ENCODE peak calls at places on chromosomes 13 and 19, in four cellular contexts. Q is thoracic aorta, O is tibial artery, L is IMR-90. W is an unnamed sample. For H3K27me3 and H3K36me3, the result is how much of the 10 kb centered on the place peaks cover.

GRCh38 chr13:106302843-106303242 is 232.6 kb downstream of the EFNB2 start:
- DNase-seq in Q (no peak), O (no peak), L (no peak), W (no peak)

GRCh38 chr19:48872884-48873475 is 759 bp downstream of the PPP1R15A start:
- DNase-seq in Q (peak), O (peak), L (peak), W (peak)

GRCh38 chr13:43014162-43014561 is 9.2 kb upstream of the DNAJC15 start:
- DNase-seq in Q (no peak), O (no peak), L (no peak), W (no peak)

GRCh38 chr13:71874490-71874889 is 7.5 kb upstream of the DACH1 start:
- DNase-seq in Q (no peak), O (no peak), L (no peak), W (no peak)

GRCh38 chr13:76222511-76222910 is 586.4 kb downstream of the LMO7 start:
- DNase-seq in Q (no peak), O (no peak), L (peak), W (no peak)

GRCh38 chr13:98033277-98034247 is 80.1 kb downstream of the IPO5 start:
- DNase-seq in Q (no peak), O (no peak), L (peak), W (no peak)

GRCh38 chr13:100540621-100541020 is 48.0 kb downstream of the GGACT start:
- DNase-seq in Q (no peak), O (peak), L (peak), W (no peak)

GRCh38 chr13:30107536-30108136 is 199.7 kb downstream of the KATNAL1 start:
- DNase-seq in Q (no peak), O (no peak), L (peak), W (no peak)

GRCh38 chr19:45370410-45371204 is at the start of gene ERCC2:
- DNase-seq in Q (peak), O (peak), L (peak), W (peak)

GRCh38 chr13:50236898-50237318 is 221.7 kb downstream of the KCNRG start:
- DNase-seq in Q (no peak), O (no peak), L (peak), W (peak)

GRCh38 chr19:33812388-33813330 is 16.0 kb downstream of the KCTD15 start:
- DNase-seq in Q (no peak), O (peak), L (no peak), W (no peak)

GRCh38 chr19:6828306-6828697 is 55.8 kb downstream of the VAV1 start:
- DNase-seq in Q (no peak), O (peak), L (no peak), W (no peak)

GRCh38 chr19:5339950-5340636 is 519 bp downstream of the PTPRS start:
- DNase-seq in Q (no peak), O (no peak), L (no peak), W (no peak)

GRCh38 chr13:103351035-103351828 is 285.0 kb upstream of the SLC10A2 start:
- DNase-seq in Q (no peak), O (no peak), L (no peak), W (no peak)

GRCh38 chr19:33349319-33350289 is 23.9 kb upstream of the CEBPG start:
- DNase-seq in Q (no peak), O (no peak), L (no peak), W (no peak)

GRCh38 chr13:41544824-41545707 is 87.7 kb downstream of the RGCC start:
- DNase-seq in Q (no peak), O (no peak), L (peak), W (no peak)

GRCh38 chr19:33406521-33407139 is 33.1 kb downstream of the CEBPG start:
- DNase-seq in Q (peak), O (peak), L (peak), W (peak)

GRCh38 chr19:12295191-12295590 is 508 bp upstream of the ZNF44 start:
- DNase-seq in Q (no peak), O (no peak), L (no peak), W (no peak)

GRCh38 chr13:24381539-24382265 is 72.3 kb downstream of the C1QTNF9 start:
- DNase-seq in Q (no peak), O (no peak), L (peak), W (no peak)

GRCh38 chr19:54650108-54650666 is 12.6 kb upstream of the LILRB4 start:
- DNase-seq in Q (no peak), O (no peak), L (no peak), W (no peak)

GRCh38 chr13:23707674-23708073 is 137.5 kb downstream of the TNFRSF19 start:
- DNase-seq in Q (no peak), O (no peak), L (peak), W (no peak)

GRCh38 chr19:18776736-18777135 is 14.4 kb downstream of the COMP start:
- DNase-seq in Q (no peak), O (no peak), L (peak), W (no peak)

DNA sequence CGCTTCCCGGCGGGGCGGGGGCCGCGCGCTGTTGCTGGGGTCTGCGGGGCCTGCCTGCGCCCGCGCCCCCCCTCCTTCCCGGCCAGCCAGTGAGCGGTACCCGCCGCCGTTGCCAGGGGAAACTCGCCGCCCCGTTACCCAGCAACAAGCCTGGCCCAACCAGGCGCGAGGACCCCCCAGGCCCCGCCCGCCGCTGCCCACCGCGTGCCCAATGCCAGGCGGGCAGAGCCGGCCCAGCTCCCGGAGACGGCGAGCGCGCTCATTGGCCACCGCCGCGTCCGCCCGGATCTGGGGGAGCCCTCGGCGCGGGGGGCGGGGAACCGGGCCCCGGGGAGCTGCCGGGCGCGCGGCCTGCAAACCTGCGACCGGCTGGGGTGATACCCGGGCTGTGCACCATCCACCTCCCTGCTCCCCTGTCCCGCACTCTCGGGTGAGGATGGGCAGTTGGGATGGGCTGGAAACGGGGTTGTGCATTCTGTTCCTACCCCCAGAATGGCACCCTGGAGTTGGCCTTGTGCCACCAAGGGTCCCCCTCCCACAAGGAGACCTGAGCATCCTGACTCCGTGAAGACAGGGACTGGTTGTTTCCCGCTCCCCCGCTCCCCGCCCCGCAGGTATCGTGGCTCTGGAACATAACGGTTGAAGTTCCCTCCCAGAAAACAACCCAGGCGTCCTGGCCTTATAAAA is 8.8 kb upstream of the BBC3 start:
- DNase-seq in Q (no peak), O (peak), L (peak), W (peak)
- H3K27ac ChIP-seq in Q (no peak), O (no peak), L (no peak), W (no peak)

DNA sequence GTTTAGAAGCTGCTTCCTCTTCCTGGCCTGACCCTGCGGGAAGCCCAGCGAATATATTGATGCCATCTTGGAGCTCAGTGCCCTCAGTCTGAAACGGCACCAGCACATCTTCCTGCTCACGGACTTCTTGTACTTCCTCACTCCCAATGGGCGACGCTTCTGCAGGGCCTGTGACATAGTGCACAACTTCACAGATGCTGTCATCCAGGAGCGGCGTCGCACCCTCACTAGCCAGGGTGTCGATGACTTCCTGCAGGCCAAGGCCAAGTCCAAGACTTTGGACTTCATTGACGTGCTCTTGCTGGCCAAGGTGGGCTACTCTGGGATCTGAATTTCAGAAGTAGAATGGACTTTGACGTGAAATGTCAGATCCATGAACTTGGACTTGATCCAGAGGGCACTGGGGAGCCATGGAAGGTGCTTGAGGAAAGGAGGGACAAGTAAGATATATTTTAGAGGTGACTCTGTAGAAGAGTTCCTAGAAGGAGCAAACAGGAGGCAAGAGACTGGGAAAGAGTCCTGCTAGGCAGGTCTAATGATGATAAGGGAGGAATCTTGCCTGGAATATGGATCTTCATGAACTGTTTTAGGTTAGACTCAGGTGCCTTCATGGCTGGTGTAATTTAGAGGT is 38.4 kb upstream of the CYP4F8 start:
- DNase-seq in Q (no peak), O (no peak), L (no peak), W (no peak)
- H3K27me3 ChIP-seq in Q (under half), O (under half), L (under half), W (under half)

GRCh38 chr19:2191456-2191931 is 27.8 kb downstream of the DOT1L start:
- DNase-seq in Q (no peak), O (no peak), L (no peak), W (no peak)
- H3K36me3 ChIP-seq in Q (under half), O (half or more), L (half or more), W (under half)

GRCh38 chr19:35055715-35056179 is 14.2 kb downstream of the HPN start:
- DNase-seq in Q (no peak), O (no peak), L (no peak), W (no peak)

GRCh38 chr19:35053667-35054293 is 12.3 kb downstream of the HPN start:
- DNase-seq in Q (no peak), O (no peak), L (no peak), W (no peak)

GRCh38 chr19:35051796-35052195 is 10.3 kb downstream of the HPN start:
- DNase-seq in Q (no peak), O (no peak), L (no peak), W (no peak)

GRCh38 chr19:35054626-35055025 is 13.1 kb downstream of the HPN start:
- DNase-seq in Q (no peak), O (no peak), L (no peak), W (no peak)

GRCh38 chr19:35052599-35053190 is 11.2 kb downstream of the HPN start:
- DNase-seq in Q (no peak), O (no peak), L (no peak), W (no peak)
- H3K27ac ChIP-seq in Q (no peak), O (no peak), L (no peak), W (no peak)

DNA sequence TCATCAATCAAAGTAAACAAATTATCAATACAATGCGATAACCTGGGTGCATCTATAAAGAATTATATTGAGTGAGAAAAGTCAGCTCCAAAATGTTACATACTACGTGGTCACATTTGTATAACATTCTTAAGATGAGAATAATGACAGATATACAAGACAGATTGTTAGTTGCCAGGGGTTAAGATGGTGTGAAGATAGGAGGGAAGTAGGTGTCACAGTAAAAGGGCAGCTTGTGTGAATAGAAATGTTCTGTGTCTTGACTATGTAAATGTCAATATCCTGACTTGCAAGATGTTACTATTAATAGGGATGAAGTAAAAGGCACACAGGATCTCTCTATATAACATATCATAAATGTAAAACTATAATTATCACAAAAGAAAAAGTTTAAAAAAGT is 611.2 kb upstream of the SPRY2 start:
- DNase-seq in Q (no peak), O (no peak), L (no peak), W (no peak)
- H3K27me3 ChIP-seq in Q (under half), O (under half), L (under half), W (under half)

DNA sequence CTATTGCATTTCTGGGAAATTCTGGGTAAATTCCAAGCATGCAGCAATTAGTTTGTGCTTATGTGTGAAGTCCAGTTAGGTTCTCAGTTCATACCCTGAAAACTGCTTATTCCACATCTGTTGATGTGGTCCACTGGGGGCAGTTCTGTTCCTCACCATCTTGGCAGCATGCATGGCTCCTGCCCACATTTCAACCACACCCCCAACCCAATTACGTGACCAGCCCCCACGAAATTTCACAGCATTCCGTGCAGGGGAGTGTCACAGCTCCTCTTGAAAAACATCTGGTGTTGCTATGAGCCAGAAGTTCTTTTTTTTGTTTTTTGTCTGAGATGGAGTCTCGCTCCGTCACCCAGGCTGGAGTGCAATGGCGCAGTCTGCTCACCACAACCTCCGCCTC is 9.1 kb upstream of the ERVK3-1 start:
- DNase-seq in Q (no peak), O (no peak), L (no peak), W (no peak)
- H3K36me3 ChIP-seq in Q (half or more), O (half or more), L (half or more), W (under half)

GRCh38 chr19:46408611-46409039 is 4.7 kb downstream of the CCDC8 start:
- DNase-seq in Q (peak), O (peak), L (peak), W (no peak)

GRCh38 chr19:46404039-46404883 is 9.1 kb downstream of the CCDC8 start:
- DNase-seq in Q (no peak), O (peak), L (peak), W (no peak)

GRCh38 chr19:46407891-46408426 is 5.4 kb downstream of the CCDC8 start:
- DNase-seq in Q (no peak), O (no peak), L (no peak), W (no peak)

GRCh38 chr19:46402725-46403124 is 10.6 kb downstream of the CCDC8 start:
- DNase-seq in Q (no peak), O (no peak), L (no peak), W (no peak)

DNA sequence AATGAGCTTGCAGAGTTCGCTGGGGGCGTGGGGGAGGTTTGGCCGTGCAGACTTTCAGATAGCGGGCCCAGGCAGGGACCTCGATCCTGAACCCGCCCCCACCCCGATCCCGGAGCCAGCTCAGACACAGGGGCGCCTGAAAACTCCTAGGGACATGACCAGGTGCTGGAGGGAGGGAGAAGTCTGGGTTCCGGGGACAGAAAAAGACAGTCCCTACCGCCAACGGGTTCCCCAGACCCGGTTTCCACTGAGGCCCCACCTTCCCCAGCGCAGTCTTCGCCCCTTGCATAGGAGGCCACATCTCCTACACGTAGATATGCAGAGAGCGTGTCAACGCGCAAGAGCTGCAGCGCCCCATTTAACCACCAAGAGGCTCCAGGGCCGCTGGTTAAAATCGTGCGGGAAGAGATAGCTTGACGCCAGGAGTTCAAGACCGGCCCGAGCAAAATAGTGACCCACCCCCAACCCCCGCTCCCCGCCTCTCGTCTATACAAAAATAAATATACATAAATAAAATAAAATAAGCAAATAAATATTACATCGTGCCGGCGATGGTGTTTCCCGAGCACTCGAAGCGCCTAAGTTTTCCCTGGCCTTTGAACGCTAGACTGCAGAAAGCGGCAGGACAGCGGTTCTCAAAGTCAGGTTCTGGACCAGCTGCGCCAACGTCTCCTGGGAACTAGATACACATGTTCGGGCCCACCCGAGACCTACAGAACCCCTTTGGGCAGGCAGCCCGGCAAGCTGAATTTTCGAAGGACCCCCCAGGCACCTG is 8.3 kb downstream of the CCDC8 start:
- DNase-seq in Q (no peak), O (no peak), L (no peak), W (no peak)
- H3K27ac ChIP-seq in Q (peak), O (peak), L (no peak), W (no peak)

DNA sequence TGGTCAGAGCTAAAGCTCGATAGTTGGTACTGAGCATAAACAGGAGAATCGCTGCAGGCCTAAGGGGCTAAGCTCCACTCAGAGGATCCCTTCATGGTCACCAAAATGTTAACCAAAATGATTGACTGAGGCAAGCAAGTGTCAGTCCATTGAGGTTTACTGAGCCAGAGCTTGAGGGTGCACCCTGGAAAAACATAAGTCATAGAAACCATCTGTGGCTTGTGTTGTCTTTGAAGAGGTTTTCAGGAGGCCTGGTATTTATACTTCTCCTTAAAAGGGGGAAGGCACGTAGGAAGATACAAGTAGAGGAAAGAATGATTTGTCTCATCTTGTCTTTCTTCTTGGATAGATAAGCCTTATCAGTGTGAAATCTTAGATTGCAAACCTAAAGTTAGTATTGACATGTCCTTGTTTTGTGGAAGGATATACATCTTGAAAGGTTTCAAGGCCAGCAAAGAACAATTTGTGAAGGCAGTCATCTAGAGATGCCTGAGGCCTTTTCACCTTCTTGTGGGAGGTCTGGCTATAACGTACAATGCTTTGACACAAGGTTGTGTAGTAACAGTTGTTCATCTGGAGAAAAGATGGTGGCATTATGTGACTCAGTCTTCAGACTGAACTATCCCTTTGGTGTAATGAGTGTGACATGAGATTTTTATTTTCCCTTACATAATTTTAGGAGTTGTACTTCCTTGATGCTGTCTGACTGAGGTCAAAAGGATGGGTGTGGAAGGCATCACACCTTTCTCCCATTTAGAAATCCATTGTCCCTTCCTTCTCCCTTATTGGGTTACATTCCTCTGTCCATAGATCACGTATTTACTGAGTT is 14.7 kb upstream of the CEACAM6 start:
- DNase-seq in Q (no peak), O (no peak), L (no peak), W (no peak)
- H3K27me3 ChIP-seq in Q (under half), O (under half), L (under half), W (under half)

W was measured in CD4-positive, CD25-positive, alpha-beta regulatory T cell.